ENCODE peak calls at places on chromosomes 11 and 22, in eight cellular contexts. S is activated gamma-delta T cell treated with anti-CD3 and anti-CD28 coated beads, Interleukin-2, amount 50 U/mL, for 16 hours; J is type B pancreatic cell; F is KBM-7; D is heart left ventricle; X is DMS79 treated with DMSO at 0.1 percent for 48 hours; H is RKO; A is DMS153. O is an unnamed sample.

GRCh38 chr11:14852571-14853177 is 39.4 kb downstream of the CYP2R1 start:
- DNase-seq in S (no peak), J (no peak), F (no peak), D (no peak), X (no peak), H (no peak), A (no peak), O (no peak)

GRCh38 chr11:9847636-9848035 is 183.8 kb downstream of the SWAP70 start:
- DNase-seq in S (no peak), J (no peak), F (no peak), D (no peak), X (no peak), H (no peak), A (no peak), O (no peak)

GRCh38 chr11:35523861-35524260 is 1.6 kb downstream of the PAMR1 start:
- DNase-seq in S (no peak), J (no peak), F (no peak), D (no peak), X (no peak), H (no peak), A (no peak), O (no peak)

GRCh38 chr11:30091728-30092127 is 74.9 kb upstream of the KCNA4 start:
- DNase-seq in S (no peak), J (no peak), F (no peak), D (no peak), X (no peak), H (no peak), A (no peak), O (no peak)

GRCh38 chr11:57647368-57647767 is 2.3 kb downstream of the YPEL4 start:
- DNase-seq in S (no peak), J (no peak), F (no peak), D (no peak), X (peak), H (no peak), A (no peak), O (peak)

GRCh38 chr11:3995949-3996554 is 98.5 kb upstream of the RRM1 start:
- DNase-seq in S (no peak), J (no peak), F (peak), D (no peak), X (no peak), H (no peak), A (no peak), O (no peak)

GRCh38 chr22:30132290-30132996 is 52.2 kb downstream of the HORMAD2 start:
- DNase-seq in S (no peak), J (no peak), F (no peak), D (no peak), X (no peak), H (no peak), A (no peak), O (no peak)

GRCh38 chr11:120086651-120087050 is 51.3 kb downstream of the TRIM29 start:
- DNase-seq in S (no peak), J (no peak), F (no peak), D (no peak), X (no peak), H (no peak), A (no peak), O (no peak)

GRCh38 chr22:47445212-47445611 is 682.8 kb downstream of the TBC1D22A start:
- DNase-seq in S (no peak), J (no peak), F (no peak), D (no peak), X (no peak), H (no peak), A (no peak), O (no peak)

GRCh38 chr11:87878373-87878779 is 296.9 kb downstream of the RAB38 start:
- DNase-seq in S (no peak), J (no peak), F (peak), D (no peak), X (no peak), H (peak), A (peak), O (peak)

GRCh38 chr22:29266564-29267461 is 968 bp downstream of the RHBDD3 start:
- DNase-seq in S (no peak), J (no peak), F (no peak), D (no peak), X (no peak), H (peak), A (no peak), O (no peak)

GRCh38 chr11:131910491-131911387 is 540.3 kb downstream of the NTM start:
- DNase-seq in S (no peak), J (no peak), F (no peak), D (no peak), X (no peak), H (no peak), A (no peak), O (peak)

GRCh38 chr11:76637491-76638266 is 32.9 kb downstream of the LRRC32 start:
- DNase-seq in S (no peak), J (no peak), F (peak), D (peak), X (no peak), H (no peak), A (no peak), O (no peak)

GRCh38 chr11:114709960-114710359 is 31.6 kb downstream of the NXPE2 start:
- DNase-seq in S (no peak), J (no peak), F (no peak), D (no peak), X (no peak), H (no peak), A (no peak), O (no peak)

GRCh38 chr22:43417555-43417954 is 5.7 kb downstream of the MPPED1 start:
- DNase-seq in S (no peak), J (no peak), F (no peak), D (no peak), X (no peak), H (no peak), A (no peak), O (no peak)

GRCh38 chr22:29944339-29944738 is 61.4 kb downstream of the MTMR3 start:
- DNase-seq in S (no peak), J (no peak), F (no peak), D (no peak), X (no peak), H (no peak), A (no peak), O (no peak)

O was measured in NCI-H1105.